ENCODE peak calls at places on chromosome 19, in four cellular contexts. One of them, this sample, is unnamed.

GRCh38 chr19:10557603-10558197 is 8.1 kb downstream of the KRI1 start:
- DNase-seq in transverse colon: no peak
- DNase-seq in upper lobe of right lung: no peak
- DNase-seq in SK-N-SH: no peak
- DNase-seq in this sample: no peak

GRCh38 chr19:7857727-7858701 is 16.2 kb downstream of the PRR36 start:
- DNase-seq in transverse colon: no peak
- DNase-seq in upper lobe of right lung: no peak
- DNase-seq in SK-N-SH: no peak
- DNase-seq in this sample: no peak

GRCh38 chr19:45250216-45250831 is 747 bp upstream of the MARK4 start:
- DNase-seq in transverse colon: peak; percentile 16
- DNase-seq in upper lobe of right lung: no peak
- DNase-seq in SK-N-SH: peak; percentile 66
- DNase-seq in this sample: no peak

GRCh38 chr19:33064778-33065550 is at the start of gene RHPN2:
- DNase-seq in transverse colon: peak; percentile 87
- DNase-seq in upper lobe of right lung: peak; percentile 84
- DNase-seq in SK-N-SH: peak; percentile 96
- DNase-seq in this sample: peak; percentile 55

GRCh38 chr19:10290876-10291553 is 1.3 kb downstream of the ICAM5 start:
- DNase-seq in transverse colon: peak; percentile 76
- DNase-seq in upper lobe of right lung: peak; percentile 92
- DNase-seq in SK-N-SH: peak; percentile 70
- DNase-seq in this sample: peak; percentile 29

GRCh38 chr19:45468159-45468651 is 409 bp downstream of the FOSB start:
- DNase-seq in transverse colon: peak; percentile 48
- DNase-seq in upper lobe of right lung: peak; percentile 68
- DNase-seq in SK-N-SH: no peak
- DNase-seq in this sample: peak; percentile 24

GRCh38 chr19:48713041-48713863 is 6.3 kb downstream of the MAMSTR start:
- DNase-seq in transverse colon: no peak
- DNase-seq in upper lobe of right lung: no peak
- DNase-seq in SK-N-SH: peak; percentile 59
- DNase-seq in this sample: no peak

GRCh38 chr19:40807147-40808020 is 8.4 kb downstream of the EGLN2 start:
- DNase-seq in transverse colon: no peak
- DNase-seq in upper lobe of right lung: peak; percentile 70
- DNase-seq in SK-N-SH: no peak
- DNase-seq in this sample: no peak

GRCh38 chr19:17245535-17245984 is at the start of gene NR2F6:
- DNase-seq in transverse colon: no peak
- DNase-seq in upper lobe of right lung: no peak
- DNase-seq in SK-N-SH: no peak
- DNase-seq in this sample: no peak

GRCh38 chr19:17249887-17250548 is 4.3 kb upstream of the NR2F6 start:
- DNase-seq in transverse colon: peak; percentile 77
- DNase-seq in upper lobe of right lung: no peak
- DNase-seq in SK-N-SH: no peak
- DNase-seq in this sample: no peak

GRCh38 chr19:17246681-17247425 is 1.1 kb upstream of the NR2F6 start:
- DNase-seq in transverse colon: peak; percentile 69
- DNase-seq in upper lobe of right lung: peak; percentile 80
- DNase-seq in SK-N-SH: peak; percentile 88
- DNase-seq in this sample: peak; percentile 54

GRCh38 chr19:17244618-17245534 is 843 bp downstream of the NR2F6 start:
- DNase-seq in transverse colon: peak; percentile 59
- DNase-seq in upper lobe of right lung: peak; percentile 83
- DNase-seq in SK-N-SH: peak; percentile 55
- DNase-seq in this sample: no peak

DNA sequence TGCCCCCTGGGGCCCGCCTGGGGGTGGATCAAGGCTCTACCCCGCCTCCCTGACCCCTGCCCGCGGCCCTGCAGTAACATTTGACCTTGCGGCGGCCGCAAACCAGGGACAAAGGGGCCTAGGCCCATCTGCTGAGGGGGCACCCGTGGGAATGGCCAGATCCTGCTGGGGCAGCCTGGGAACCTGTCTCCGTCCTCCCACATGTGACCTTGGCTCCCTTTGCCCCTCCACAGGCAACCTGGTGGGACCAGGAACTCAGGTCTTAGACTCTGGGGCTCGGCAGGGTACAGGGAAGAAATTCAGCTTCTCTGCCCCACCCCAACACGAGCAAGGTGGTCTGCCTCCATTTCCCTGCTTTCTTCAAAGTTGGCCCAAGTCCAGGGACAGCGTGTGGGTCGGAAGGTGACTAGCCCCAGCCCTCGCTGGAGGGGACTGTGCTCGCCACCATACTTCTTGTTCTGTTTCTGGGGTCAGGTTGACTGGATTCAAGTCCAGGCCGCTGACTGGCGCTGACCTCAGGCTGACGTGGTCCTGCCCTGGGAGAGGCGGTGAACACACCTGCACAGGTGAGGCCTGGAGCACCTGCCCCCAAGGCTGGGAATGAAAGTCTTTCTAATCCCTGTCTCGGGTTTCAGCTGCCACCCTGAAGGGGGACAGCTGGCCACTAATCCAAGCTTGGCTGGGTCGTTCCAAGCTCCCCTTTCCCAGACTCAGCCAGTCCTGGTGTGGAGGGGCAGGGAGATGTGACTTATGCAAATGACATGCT is 2.5 kb upstream of the NR2F6 start:
- DNase-seq in transverse colon: peak; percentile 73
- DNase-seq in upper lobe of right lung: no peak
- DNase-seq in SK-N-SH: no peak
- DNase-seq in this sample: no peak
- H3K4me1 ChIP-seq in transverse colon: peaks cover 21% of the 10 kb centered on the region
- H3K4me1 ChIP-seq in upper lobe of right lung: peaks cover 11% of the 10 kb centered on the region
- H3K4me1 ChIP-seq in SK-N-SH: peaks cover 6% of the 10 kb centered on the region
- H3K4me1 ChIP-seq in this sample: peaks cover 19% of the 10 kb centered on the region

GRCh38 chr19:35164418-35164817 is 9.9 kb downstream of the FXYD5 start:
- DNase-seq in transverse colon: no peak
- DNase-seq in upper lobe of right lung: no peak
- DNase-seq in SK-N-SH: no peak
- DNase-seq in this sample: no peak

GRCh38 chr19:35160629-35161433 is 6.3 kb downstream of the FXYD5 start:
- DNase-seq in transverse colon: no peak
- DNase-seq in upper lobe of right lung: no peak
- DNase-seq in SK-N-SH: no peak
- DNase-seq in this sample: no peak

GRCh38 chr19:35159606-35160005 is 5.1 kb downstream of the FXYD5 start:
- DNase-seq in transverse colon: no peak
- DNase-seq in upper lobe of right lung: no peak
- DNase-seq in SK-N-SH: no peak
- DNase-seq in this sample: no peak

GRCh38 chr19:35162471-35163326 is 8.2 kb downstream of the FXYD5 start:
- DNase-seq in transverse colon: no peak
- DNase-seq in upper lobe of right lung: no peak
- DNase-seq in SK-N-SH: no peak
- DNase-seq in this sample: no peak

GRCh38 chr19:35161434-35161743 is 6.9 kb downstream of the FXYD5 start:
- DNase-seq in transverse colon: no peak
- DNase-seq in upper lobe of right lung: no peak
- DNase-seq in SK-N-SH: no peak
- DNase-seq in this sample: no peak
- H3K4me3 ChIP-seq in transverse colon: no peak overlapping the region
- H3K4me3 ChIP-seq in upper lobe of right lung: no peak overlapping the region
- H3K4me3 ChIP-seq in SK-N-SH: no peak overlapping the region
- H3K4me3 ChIP-seq in this sample: no peak overlapping the region

GRCh38 chr19:16369664-16370576 is 45.3 kb downstream of the KLF2 start:
- DNase-seq in transverse colon: no peak
- DNase-seq in upper lobe of right lung: peak; percentile 50
- DNase-seq in SK-N-SH: no peak
- DNase-seq in this sample: no peak

GRCh38 chr19:16366433-16367268 is 42.0 kb downstream of the KLF2 start:
- DNase-seq in transverse colon: no peak
- DNase-seq in upper lobe of right lung: no peak
- DNase-seq in SK-N-SH: no peak
- DNase-seq in this sample: peak; percentile 66

GRCh38 chr19:16367269-16367683 is 42.6 kb downstream of the KLF2 start:
- DNase-seq in transverse colon: no peak
- DNase-seq in upper lobe of right lung: no peak
- DNase-seq in SK-N-SH: no peak
- DNase-seq in this sample: no peak

GRCh38 chr19:16369306-16369663 is 44.7 kb downstream of the KLF2 start:
- DNase-seq in transverse colon: no peak
- DNase-seq in upper lobe of right lung: no peak
- DNase-seq in SK-N-SH: no peak
- DNase-seq in this sample: no peak

DNA sequence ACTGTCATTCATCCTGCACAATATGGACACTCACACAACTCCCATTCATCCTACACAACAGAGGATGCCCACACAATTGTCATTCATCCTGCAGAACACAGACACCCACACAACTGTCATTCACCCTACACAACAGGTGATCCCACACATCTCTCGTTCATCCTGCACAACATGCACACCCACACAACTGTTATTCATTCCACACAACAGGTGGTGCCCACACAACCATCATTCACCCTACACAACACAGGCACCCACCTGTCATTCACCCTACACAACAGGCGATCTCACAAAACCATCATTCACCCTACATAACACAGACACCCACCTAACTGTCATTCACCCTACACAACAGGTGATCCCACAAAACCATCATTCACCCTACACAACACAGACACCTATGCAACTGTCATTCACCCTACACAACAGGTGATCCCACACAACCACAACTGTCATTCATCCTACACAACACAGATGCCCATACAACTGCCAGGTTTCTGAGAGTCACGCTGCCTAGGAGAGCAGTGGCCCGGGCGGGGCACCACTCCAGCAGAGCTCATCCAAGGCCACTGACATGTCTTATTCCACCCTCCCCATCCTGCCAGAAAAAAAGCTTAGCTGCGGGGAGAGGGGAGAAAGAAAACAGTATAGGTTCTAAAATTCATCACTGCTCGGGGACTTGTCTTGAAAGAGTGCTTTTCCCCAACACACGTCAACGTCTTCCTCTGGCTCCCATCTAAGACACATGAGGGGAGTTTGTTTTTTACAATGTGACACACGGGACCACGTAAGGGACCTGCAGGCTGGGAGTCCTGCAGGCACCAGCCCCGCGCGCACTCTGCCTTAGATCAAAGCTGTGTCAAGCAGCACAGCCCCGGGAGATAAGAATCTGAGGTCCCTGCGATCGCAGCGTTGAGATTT is 44.0 kb downstream of the KLF2 start:
- DNase-seq in transverse colon: no peak
- DNase-seq in upper lobe of right lung: no peak
- DNase-seq in SK-N-SH: no peak
- DNase-seq in this sample: no peak
- H3K4me1 ChIP-seq in transverse colon: peaks cover 22% of the 10 kb centered on the region
- H3K4me1 ChIP-seq in upper lobe of right lung: peaks cover 44% of the 10 kb centered on the region
- H3K4me1 ChIP-seq in SK-N-SH: no peaks in the 10 kb centered on the region
- H3K4me1 ChIP-seq in this sample: peaks cover 60% of the 10 kb centered on the region

DNA sequence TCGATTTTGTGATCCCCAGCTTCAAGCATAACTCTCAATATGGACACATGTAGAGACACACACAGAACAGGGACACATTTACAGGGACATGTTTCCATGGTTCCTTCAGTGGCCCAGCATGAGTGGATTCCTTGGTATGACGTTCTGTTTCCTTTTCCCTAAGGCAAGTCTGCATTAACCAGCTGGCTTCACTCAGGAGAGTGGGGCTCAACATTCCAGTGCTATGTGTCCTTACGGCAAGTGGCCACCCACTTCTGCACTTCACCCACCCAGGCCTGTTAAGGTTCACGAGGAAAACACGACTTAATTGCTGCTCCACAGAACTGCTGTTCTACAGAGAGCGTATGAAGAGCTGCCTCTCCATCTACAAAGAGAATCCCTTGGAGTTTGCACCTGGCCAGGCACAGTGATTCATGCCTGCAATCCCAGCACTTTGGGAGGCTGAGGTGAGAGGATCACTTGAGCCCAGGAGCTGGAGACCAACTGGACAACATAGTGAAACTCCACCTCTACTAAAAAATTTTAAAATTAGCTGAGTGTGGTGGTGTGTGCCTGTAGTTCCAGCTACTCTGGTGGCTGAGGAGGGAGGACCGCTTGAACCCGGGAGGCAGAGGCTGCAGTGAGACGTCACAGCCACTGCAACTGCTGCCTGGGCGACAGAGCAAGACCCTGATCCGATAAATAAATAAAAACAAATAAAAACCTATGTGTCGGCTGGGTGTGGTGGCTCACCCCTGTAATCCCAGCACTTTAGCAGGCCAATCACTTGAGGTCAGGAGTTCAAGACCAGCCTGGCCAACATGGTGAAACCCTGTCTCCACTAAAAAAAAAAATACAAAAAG is 32.5 kb downstream of the BRD4 start:
- DNase-seq in transverse colon: no peak
- DNase-seq in upper lobe of right lung: peak; percentile 47
- DNase-seq in SK-N-SH: no peak
- DNase-seq in this sample: no peak
- H3K4me3 ChIP-seq in transverse colon: no peak overlapping the region
- H3K4me3 ChIP-seq in upper lobe of right lung: no peak overlapping the region
- H3K4me3 ChIP-seq in SK-N-SH: no peak overlapping the region
- H3K4me3 ChIP-seq in this sample: no peak overlapping the region

DNA sequence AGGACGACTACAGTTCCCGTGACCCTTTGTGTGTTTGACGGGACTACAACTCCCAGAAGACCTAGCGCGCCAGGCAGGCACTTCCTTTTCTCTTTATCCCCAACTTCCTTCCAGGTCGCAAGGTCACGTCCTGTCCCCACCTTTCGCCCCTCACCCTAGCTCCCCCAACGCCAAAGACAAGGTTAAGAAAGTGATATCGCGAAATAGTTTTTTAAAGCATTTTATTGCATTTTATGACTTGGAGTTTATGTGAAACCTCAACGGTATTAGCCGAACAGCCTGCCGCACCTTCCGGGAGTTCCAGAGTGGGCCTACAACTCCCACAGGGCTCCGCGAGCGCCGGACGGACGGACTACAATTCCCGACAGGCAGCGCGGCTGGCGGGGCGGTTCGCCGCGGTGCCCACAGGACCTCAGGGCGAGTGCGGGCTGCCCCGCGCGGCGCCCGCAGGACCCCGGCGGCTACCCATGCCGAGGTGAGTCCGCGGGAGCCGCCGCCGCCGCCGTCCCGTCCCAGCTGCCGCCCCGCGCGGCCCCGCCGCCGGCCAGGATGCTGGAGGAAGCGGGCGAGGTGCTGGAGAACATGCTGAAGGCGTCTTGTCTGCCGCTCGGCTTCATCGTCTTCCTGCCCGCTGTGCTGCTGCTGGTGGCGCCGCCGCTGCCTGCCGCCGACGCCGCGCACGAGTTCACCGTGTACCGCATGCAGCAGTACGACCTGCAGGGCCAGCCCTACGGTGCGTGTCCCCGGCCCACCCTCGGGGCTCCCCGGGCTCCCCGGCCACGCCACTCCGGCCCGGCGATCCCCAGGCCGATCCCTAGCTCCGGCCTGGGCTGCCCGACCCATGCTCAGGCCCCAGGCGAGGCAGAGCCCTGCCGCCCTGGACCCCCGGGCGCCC is at the start of gene NCLN:
- DNase-seq in transverse colon: peak; percentile 96
- DNase-seq in upper lobe of right lung: peak; percentile 97
- DNase-seq in SK-N-SH: peak; percentile 96
- DNase-seq in this sample: peak; percentile 98
- H3K4me1 ChIP-seq in transverse colon: peaks cover 24% of the 10 kb centered on the region
- H3K4me1 ChIP-seq in upper lobe of right lung: peaks cover 27% of the 10 kb centered on the region
- H3K4me1 ChIP-seq in SK-N-SH: peaks cover 10% of the 10 kb centered on the region
- H3K4me1 ChIP-seq in this sample: peaks cover 13% of the 10 kb centered on the region

GRCh38 chr19:4278926-4279529 is at the start of gene SHD:
- DNase-seq in transverse colon: no peak
- DNase-seq in upper lobe of right lung: no peak
- DNase-seq in SK-N-SH: peak; percentile 92
- DNase-seq in this sample: no peak
- H3K4me3 ChIP-seq in transverse colon: peak within 1 kb of the TSS; percentile 28
- H3K4me3 ChIP-seq in upper lobe of right lung: no peak within 1 kb of the TSS
- H3K4me3 ChIP-seq in SK-N-SH: peak within 1 kb of the TSS; percentile 49
- H3K4me3 ChIP-seq in this sample: peak within 1 kb of the TSS; percentile 9